ENCODE peak calls at places on chromosomes 12 and 14, in nine cellular contexts. A is left colon; S is activated CD4-positive, alpha-beta T cell treated with anti-CD3 and anti-CD28 coated beads, Interleukin-2, amount 50 U/mL, for 4 hours; F is foreskin fibroblast; X is H7; Q is lower leg skin; G is fibroblast of mammary gland; I is hypothalamus; U is lower lobe of right lung. D is an unnamed sample.

GRCh38 chr14:103899316-103899715 is 28.9 kb upstream of the TDRD9 start:
- DNase-seq in S (no peak), U (no peak), F (no peak), I (no peak), Q (no peak), A (no peak), X (peak), G (no peak), D (no peak)

GRCh38 chr14:23364604-23365352 is at the start of gene EFS:
- DNase-seq in S (no peak), I (peak), G (no peak), F (peak), X (peak), U (no peak), A (no peak), Q (peak), D (peak)

GRCh38 chr12:102756564-102756963 is 160.5 kb downstream of the PAH start:
- DNase-seq in A (no peak), I (no peak), Q (no peak), U (no peak), X (no peak), G (peak), S (no peak), F (no peak), D (no peak)

GRCh38 chr14:103597623-103598372 is 31.2 kb upstream of the KLC1 start:
- DNase-seq in I (no peak), S (no peak), G (peak), A (no peak), Q (no peak), F (peak), X (peak), U (no peak), D (peak)

GRCh38 chr14:73973497-73973896 is 23.4 kb downstream of the COQ6 start:
- DNase-seq in I (no peak), X (no peak), G (no peak), S (no peak), U (no peak), Q (peak), A (no peak), F (no peak), D (no peak)

GRCh38 chr12:96034631-96035282 is 630 bp downstream of the LTA4H start:
- DNase-seq in S (no peak), A (peak), X (peak), G (peak), I (no peak), Q (no peak), F (peak), U (peak), D (peak)

GRCh38 chr12:95004610-95005009 is 1.1 kb upstream of the NDUFA12 start:
- DNase-seq in A (no peak), G (peak), F (peak), U (no peak), Q (no peak), I (no peak), X (no peak), S (no peak), D (peak)

GRCh38 chr12:110102255-110102654 is 21.9 kb upstream of the IFT81 start:
- DNase-seq in G (peak), X (peak), F (peak), S (no peak), A (peak), I (no peak), U (no peak), Q (no peak), D (peak)

GRCh38 chr14:29089849-29090248 is 323.3 kb downstream of the FOXG1 start:
- DNase-seq in G (no peak), U (no peak), A (no peak), Q (no peak), I (no peak), X (no peak), S (no peak), F (no peak), D (no peak)

GRCh38 chr12:55653031-55653430 is 16.3 kb downstream of the OR10P1 start:
- DNase-seq in U (no peak), S (peak), G (no peak), I (no peak), X (no peak), Q (peak), A (no peak), F (no peak), D (no peak)

GRCh38 chr14:25431211-25432076 is 381.5 kb upstream of the STXBP6 start:
- DNase-seq in I (no peak), G (peak), X (peak), U (no peak), Q (no peak), A (no peak), F (no peak), S (no peak), D (peak)

GRCh38 chr12:53500119-53500775 is 836 bp upstream of the TARBP2 start:
- DNase-seq in F (peak), S (no peak), X (no peak), Q (peak), G (peak), I (no peak), U (peak), A (peak), D (peak)

GRCh38 chr12:47768323-47768811 is 4.7 kb upstream of the SLC48A1 start:
- DNase-seq in I (no peak), X (no peak), S (no peak), U (no peak), Q (no peak), F (no peak), A (no peak), G (no peak), D (peak)

GRCh38 chr14:81416981-81417380 is 16.9 kb upstream of the STON2 start:
- DNase-seq in X (no peak), G (no peak), S (no peak), F (no peak), A (no peak), U (no peak), Q (no peak), I (no peak), D (no peak)

GRCh38 chr14:81127785-81128184 is 93.0 kb downstream of the GTF2A1 start:
- DNase-seq in S (no peak), X (no peak), I (no peak), F (no peak), G (peak), Q (no peak), A (no peak), U (no peak), D (peak)